ENCODE peak calls at places on chromosomes 2 and 18, in five cellular contexts. One of them, this sample, is unnamed.
A peak's percentile ranks its signal among the peaks of the same experiment; 100 is the strongest.

GRCh38 chr2:145599761-145600160 is 1079.8 kb upstream of the ZEB2 start:
- DNase-seq in mammary epithelial cell: no peak
- DNase-seq in neural progenitor cell: no peak
- DNase-seq in tibial artery: no peak
- DNase-seq in H1: no peak
- DNase-seq in this sample: no peak

GRCh38 chr2:51734115-51734514 is 702.2 kb upstream of the NRXN1 start:
- DNase-seq in mammary epithelial cell: no peak
- DNase-seq in neural progenitor cell: no peak
- DNase-seq in tibial artery: no peak
- DNase-seq in H1: no peak
- DNase-seq in this sample: no peak

GRCh38 chr2:18701981-18702380 is 112.6 kb upstream of the NT5C1B start:
- DNase-seq in mammary epithelial cell: peak; percentile 60
- DNase-seq in neural progenitor cell: no peak
- DNase-seq in tibial artery: no peak
- DNase-seq in H1: no peak
- DNase-seq in this sample: no peak

GRCh38 chr18:5424903-5425302 is 118.9 kb downstream of the EPB41L3 start:
- DNase-seq in mammary epithelial cell: no peak
- DNase-seq in neural progenitor cell: peak; percentile 66
- DNase-seq in tibial artery: no peak
- DNase-seq in H1: no peak
- DNase-seq in this sample: no peak

GRCh38 chr2:113806217-113806913 is 49.9 kb upstream of the SLC35F5 start:
- DNase-seq in mammary epithelial cell: no peak
- DNase-seq in neural progenitor cell: no peak
- DNase-seq in tibial artery: no peak
- DNase-seq in H1: no peak
- DNase-seq in this sample: no peak

GRCh38 chr2:42878581-42878980 is 86.2 kb upstream of the HAAO start:
- DNase-seq in mammary epithelial cell: peak; percentile 56
- DNase-seq in neural progenitor cell: no peak
- DNase-seq in tibial artery: no peak
- DNase-seq in H1: no peak
- DNase-seq in this sample: no peak

GRCh38 chr2:127706215-127706990 is 5.1 kb downstream of the SFT2D3 start:
- DNase-seq in mammary epithelial cell: no peak
- DNase-seq in neural progenitor cell: no peak
- DNase-seq in tibial artery: no peak
- DNase-seq in H1: no peak
- DNase-seq in this sample: no peak

GRCh38 chr2:232885264-232885961 is 15.3 kb downstream of the SNORC start:
- DNase-seq in mammary epithelial cell: no peak
- DNase-seq in neural progenitor cell: no peak
- DNase-seq in tibial artery: peak; percentile 43
- DNase-seq in H1: no peak
- DNase-seq in this sample: no peak

GRCh38 chr2:108987111-108987510 is 1.9 kb downstream of the EDAR start:
- DNase-seq in mammary epithelial cell: no peak
- DNase-seq in neural progenitor cell: no peak
- DNase-seq in tibial artery: no peak
- DNase-seq in H1: no peak
- DNase-seq in this sample: no peak

GRCh38 chr18:5630057-5630765 is 86.4 kb upstream of the EPB41L3 start:
- DNase-seq in mammary epithelial cell: peak; percentile 22
- DNase-seq in neural progenitor cell: peak; percentile 93
- DNase-seq in tibial artery: peak; percentile 79
- DNase-seq in H1: peak; percentile 57
- DNase-seq in this sample: no peak

GRCh38 chr2:28652217-28652616 is 99.4 kb upstream of the PPP1CB start:
- DNase-seq in mammary epithelial cell: peak; percentile 41
- DNase-seq in neural progenitor cell: no peak
- DNase-seq in tibial artery: no peak
- DNase-seq in H1: no peak
- DNase-seq in this sample: no peak

GRCh38 chr18:24584205-24584604 is 123.8 kb downstream of the HRH4 start:
- DNase-seq in mammary epithelial cell: no peak
- DNase-seq in neural progenitor cell: no peak
- DNase-seq in tibial artery: no peak
- DNase-seq in H1: no peak
- DNase-seq in this sample: no peak

GRCh38 chr2:152499921-152500320 is 164.9 kb downstream of the FMNL2 start:
- DNase-seq in mammary epithelial cell: no peak
- DNase-seq in neural progenitor cell: no peak
- DNase-seq in tibial artery: no peak
- DNase-seq in H1: no peak
- DNase-seq in this sample: no peak

GRCh38 chr2:230869691-230870543 is 5.2 kb downstream of the ITM2C start:
- DNase-seq in mammary epithelial cell: no peak
- DNase-seq in neural progenitor cell: no peak
- DNase-seq in tibial artery: no peak
- DNase-seq in H1: no peak
- DNase-seq in this sample: no peak

GRCh38 chr2:3745901-3746300 is 42.5 kb downstream of the DCDC2C start:
- DNase-seq in mammary epithelial cell: no peak
- DNase-seq in neural progenitor cell: no peak
- DNase-seq in tibial artery: no peak
- DNase-seq in H1: no peak
- DNase-seq in this sample: no peak

GRCh38 chr2:236993-237539 is 26.8 kb downstream of the SH3YL1 start:
- DNase-seq in mammary epithelial cell: no peak
- DNase-seq in neural progenitor cell: no peak
- DNase-seq in tibial artery: no peak
- DNase-seq in H1: no peak
- DNase-seq in this sample: no peak

GRCh38 chr2:17107131-17107530 is 411.1 kb downstream of the RAD51AP2 start:
- DNase-seq in mammary epithelial cell: no peak
- DNase-seq in neural progenitor cell: no peak
- DNase-seq in tibial artery: no peak
- DNase-seq in H1: no peak
- DNase-seq in this sample: peak; percentile 17

GRCh38 chr2:1496394-1496821 is 83.1 kb downstream of the TPO start:
- DNase-seq in mammary epithelial cell: no peak
- DNase-seq in neural progenitor cell: no peak
- DNase-seq in tibial artery: peak; percentile 38
- DNase-seq in H1: no peak
- DNase-seq in this sample: no peak

GRCh38 chr18:76578571-76579300 is 83.7 kb upstream of the ZNF516 start:
- DNase-seq in mammary epithelial cell: no peak
- DNase-seq in neural progenitor cell: no peak
- DNase-seq in tibial artery: no peak
- DNase-seq in H1: no peak
- DNase-seq in this sample: no peak

GRCh38 chr2:203909946-203910476 is 26.6 kb upstream of the ICOS start:
- DNase-seq in mammary epithelial cell: no peak
- DNase-seq in neural progenitor cell: no peak
- DNase-seq in tibial artery: no peak
- DNase-seq in H1: no peak
- DNase-seq in this sample: no peak

GRCh38 chr2:23409246-23409645 is 24.3 kb downstream of the KLHL29 start:
- DNase-seq in mammary epithelial cell: no peak
- DNase-seq in neural progenitor cell: no peak
- DNase-seq in tibial artery: no peak
- DNase-seq in H1: no peak
- DNase-seq in this sample: no peak

DNA sequence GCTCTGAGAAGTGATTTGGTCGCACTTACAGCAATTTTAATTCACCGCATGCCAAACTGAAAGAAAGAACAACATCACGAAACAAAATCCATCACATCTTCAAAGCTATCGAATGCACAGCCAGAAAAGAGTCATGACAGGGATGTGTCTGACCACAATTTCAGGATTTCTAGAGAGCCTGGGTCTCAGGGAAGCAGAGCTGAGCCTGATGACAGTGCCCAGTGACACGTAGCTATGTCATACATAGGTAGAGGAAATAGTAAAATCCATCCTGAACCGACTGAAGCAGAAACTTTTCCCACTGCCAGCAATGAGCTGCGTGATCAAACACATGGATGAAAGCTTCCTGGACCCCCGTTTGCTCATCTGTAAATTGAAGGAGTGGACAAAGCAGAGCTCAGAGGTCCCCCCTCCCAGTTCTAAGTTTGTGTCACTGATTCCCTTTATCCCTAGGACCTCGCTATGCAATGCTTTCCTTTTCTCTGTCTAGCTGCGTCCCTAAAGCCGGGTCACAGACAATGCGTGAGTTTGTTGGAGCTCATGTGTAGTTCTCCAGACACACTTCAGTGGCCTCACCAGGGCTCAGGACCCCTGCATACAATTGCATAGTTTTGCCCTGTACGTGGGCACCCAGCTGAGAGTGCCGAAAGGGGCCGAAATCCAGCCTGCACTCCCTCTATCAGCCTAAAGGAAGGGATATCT is 37.6 kb downstream of the CCBE1 start:
- DNase-seq in mammary epithelial cell: peak; percentile 38
- DNase-seq in neural progenitor cell: peak; percentile 54
- DNase-seq in tibial artery: no peak
- DNase-seq in H1: no peak
- DNase-seq in this sample: no peak
- H3K4me3 ChIP-seq in mammary epithelial cell: no peak overlapping the region
- H3K4me3 ChIP-seq in neural progenitor cell: peak overlapping the region; percentile 17
- H3K4me3 ChIP-seq in tibial artery: no peak overlapping the region
- H3K4me3 ChIP-seq in H1: no peak overlapping the region
- H3K4me3 ChIP-seq in this sample: peak overlapping the region; percentile 38

GRCh38 chr2:196338440-196338839 is 167.1 kb upstream of the STK17B start:
- DNase-seq in mammary epithelial cell: no peak
- DNase-seq in neural progenitor cell: no peak
- DNase-seq in tibial artery: no peak
- DNase-seq in H1: no peak
- DNase-seq in this sample: no peak

GRCh38 chr2:196335238-196335637 is 163.9 kb upstream of the STK17B start:
- DNase-seq in mammary epithelial cell: no peak
- DNase-seq in neural progenitor cell: no peak
- DNase-seq in tibial artery: no peak
- DNase-seq in H1: peak; percentile 27
- DNase-seq in this sample: peak; percentile 46

GRCh38 chr2:196336206-196336605 is 164.8 kb upstream of the STK17B start:
- DNase-seq in mammary epithelial cell: no peak
- DNase-seq in neural progenitor cell: no peak
- DNase-seq in tibial artery: no peak
- DNase-seq in H1: no peak
- DNase-seq in this sample: no peak

GRCh38 chr2:196337618-196337953 is 166.2 kb upstream of the STK17B start:
- DNase-seq in mammary epithelial cell: no peak
- DNase-seq in neural progenitor cell: peak; percentile 9
- DNase-seq in tibial artery: no peak
- DNase-seq in H1: no peak
- DNase-seq in this sample: no peak

GRCh38 chr2:196336715-196337617 is 165.6 kb upstream of the STK17B start:
- DNase-seq in mammary epithelial cell: peak; percentile 16
- DNase-seq in neural progenitor cell: peak; percentile 37
- DNase-seq in tibial artery: no peak
- DNase-seq in H1: no peak
- DNase-seq in this sample: no peak
- TF ChIP-seq CTCF in mammary epithelial cell: peak; percentile 25
- TF ChIP-seq CTCF in neural progenitor cell: peak; percentile 64
- TF ChIP-seq CTCF in tibial artery: peak; percentile 40
- TF ChIP-seq CTCF in H1: no peak
- TF ChIP-seq CTCF in this sample: peak; percentile 39

DNA sequence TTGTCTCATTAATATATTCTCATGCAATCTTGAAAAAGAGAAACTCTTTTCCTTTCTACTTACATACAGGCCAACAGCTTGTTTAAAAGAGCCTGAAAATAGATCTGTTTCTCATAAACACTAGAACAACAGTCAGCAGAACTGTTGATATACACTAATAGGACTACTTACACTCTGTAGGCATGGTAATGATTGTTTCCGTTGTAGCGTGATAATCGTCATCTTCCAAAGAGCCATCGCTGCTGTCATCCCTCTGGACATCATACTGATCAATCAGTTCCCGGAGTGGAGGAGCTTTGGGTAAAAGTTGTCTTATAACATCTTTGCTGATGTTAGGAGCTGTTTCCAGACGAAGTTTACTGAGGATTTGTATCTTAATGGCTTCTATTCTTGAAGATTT is 476 bp downstream of the MSTN start:
- DNase-seq in mammary epithelial cell: no peak
- DNase-seq in neural progenitor cell: no peak
- DNase-seq in tibial artery: no peak
- DNase-seq in H1: no peak
- DNase-seq in this sample: no peak
- H3K4me3 ChIP-seq in mammary epithelial cell: no peak overlapping the region
- H3K4me3 ChIP-seq in neural progenitor cell: no peak overlapping the region
- H3K4me3 ChIP-seq in tibial artery: no peak overlapping the region
- H3K4me3 ChIP-seq in H1: no peak overlapping the region
- H3K4me3 ChIP-seq in this sample: no peak overlapping the region

GRCh38 chr18:44882163-44882881 is 201.6 kb downstream of the SETBP1 start:
- DNase-seq in mammary epithelial cell: no peak
- DNase-seq in neural progenitor cell: no peak
- DNase-seq in tibial artery: no peak
- DNase-seq in H1: no peak
- DNase-seq in this sample: no peak

GRCh38 chr18:44884446-44884845 is 203.8 kb downstream of the SETBP1 start:
- DNase-seq in mammary epithelial cell: peak; percentile 35
- DNase-seq in neural progenitor cell: no peak
- DNase-seq in tibial artery: no peak
- DNase-seq in H1: no peak
- DNase-seq in this sample: no peak

GRCh38 chr18:44893045-44893706 is 212.5 kb downstream of the SETBP1 start:
- DNase-seq in mammary epithelial cell: no peak
- DNase-seq in neural progenitor cell: no peak
- DNase-seq in tibial artery: no peak
- DNase-seq in H1: no peak
- DNase-seq in this sample: no peak

GRCh38 chr18:44885507-44885906 is 204.8 kb downstream of the SETBP1 start:
- DNase-seq in mammary epithelial cell: no peak
- DNase-seq in neural progenitor cell: no peak
- DNase-seq in tibial artery: no peak
- DNase-seq in H1: no peak
- DNase-seq in this sample: no peak

DNA sequence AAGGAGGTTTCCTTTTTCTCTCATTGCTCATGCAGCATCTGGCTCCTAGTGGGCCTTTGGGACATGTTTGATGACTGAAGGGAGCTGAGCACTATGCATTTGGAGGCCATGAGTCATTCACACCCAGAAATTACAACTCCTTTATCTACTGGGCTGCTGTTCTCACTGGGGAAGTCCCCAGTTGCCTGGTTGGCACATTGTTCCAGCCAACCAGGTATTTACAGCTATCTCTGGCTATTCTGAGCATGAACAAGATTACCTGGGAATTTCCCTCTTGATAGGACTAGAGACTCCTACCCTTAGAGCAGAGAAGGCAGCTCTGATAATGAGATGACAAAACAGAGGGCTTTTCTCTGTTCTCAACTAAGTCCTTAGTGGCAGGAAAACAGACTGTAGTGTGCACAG is 206.5 kb downstream of the SETBP1 start:
- DNase-seq in mammary epithelial cell: peak; percentile 96
- DNase-seq in neural progenitor cell: no peak
- DNase-seq in tibial artery: no peak
- DNase-seq in H1: no peak
- DNase-seq in this sample: peak; percentile 44
- TF ChIP-seq CTCF in mammary epithelial cell: no peak
- TF ChIP-seq CTCF in neural progenitor cell: no peak
- TF ChIP-seq CTCF in tibial artery: no peak
- TF ChIP-seq CTCF in H1: no peak
- TF ChIP-seq CTCF in this sample: no peak

GRCh38 chr18:35729971-35730668 is 148.6 kb downstream of the GALNT1 start:
- DNase-seq in mammary epithelial cell: no peak
- DNase-seq in neural progenitor cell: no peak
- DNase-seq in tibial artery: no peak
- DNase-seq in H1: no peak
- DNase-seq in this sample: no peak
- H3K4me3 ChIP-seq in mammary epithelial cell: no peak overlapping the region
- H3K4me3 ChIP-seq in neural progenitor cell: no peak overlapping the region
- H3K4me3 ChIP-seq in tibial artery: no peak overlapping the region
- H3K4me3 ChIP-seq in H1: no peak overlapping the region
- H3K4me3 ChIP-seq in this sample: no peak overlapping the region

This sample was measured in AG04449.